ENCODE peak calls at places on chromosomes 5 and 9, in eight cellular contexts. D is stomach, F is SK-N-SH, C is esophagus muscularis mucosa, K is sigmoid colon, Y is tibial nerve, O is suprapubic skin, U is A549. S is an unnamed sample.

GRCh38 chr5:1537166-1538154 is 13.7 kb upstream of the LPCAT1 start:
- DNase-seq in F (no peak), U (no peak), Y (no peak), K (peak), C (no peak), D (no peak), O (peak), S (no peak)

GRCh38 chr9:37811906-37812476 is 11.4 kb downstream of the DCAF10 start:
- DNase-seq in D (no peak), C (no peak), U (no peak), K (no peak), O (no peak), F (no peak), Y (no peak), S (no peak)

GRCh38 chr5:175202461-175203065 is 241.4 kb downstream of the DRD1 start:
- DNase-seq in C (no peak), U (peak), F (no peak), D (no peak), Y (no peak), O (no peak), K (no peak), S (no peak)

GRCh38 chr5:55680353-55680752 is 31.8 kb downstream of the SLC38A9 start:
- DNase-seq in F (no peak), D (no peak), Y (no peak), K (no peak), C (no peak), O (no peak), U (no peak), S (no peak)

GRCh38 chr5:171445910-171446516 is 26.6 kb downstream of the FGF18 start:
- DNase-seq in K (peak), O (no peak), U (no peak), Y (peak), C (no peak), F (no peak), D (no peak), S (no peak)

GRCh38 chr5:136279314-136279713 is 86.0 kb downstream of the TRPC7 start:
- DNase-seq in F (no peak), Y (no peak), O (no peak), K (no peak), D (no peak), U (no peak), C (no peak), S (no peak)

GRCh38 chr5:120465281-120465961 is 1.3 kb downstream of the PRR16 start:
- DNase-seq in K (peak), F (peak), O (peak), D (no peak), C (no peak), U (no peak), Y (no peak), S (no peak)

GRCh38 chr5:135332519-135333150 is 66.4 kb downstream of the MACROH2A1 start:
- DNase-seq in C (no peak), K (no peak), O (no peak), U (peak), Y (no peak), F (peak), D (no peak), S (no peak)

GRCh38 chr9:25678147-25678666 is at the start of gene TUSC1:
- DNase-seq in D (peak), O (peak), U (peak), F (peak), Y (peak), K (peak), C (peak), S (peak)

GRCh38 chr5:123000731-123001130 is 35.8 kb downstream of the PPIC start:
- DNase-seq in O (no peak), K (no peak), U (no peak), F (no peak), D (no peak), Y (no peak), C (no peak), S (no peak)

GRCh38 chr9:135605238-135605781 is 34.0 kb downstream of the GLT6D1 start:
- DNase-seq in Y (no peak), C (peak), F (peak), D (peak), K (peak), U (no peak), O (peak), S (peak)

GRCh38 chr9:95010431-95010838 is 283.9 kb downstream of the AOPEP start:
- DNase-seq in C (no peak), O (no peak), D (no peak), F (no peak), K (no peak), U (no peak), Y (no peak), S (no peak)

GRCh38 chr5:141223112-141223783 is at the start of gene PCDHB14:
- DNase-seq in D (no peak), F (peak), C (no peak), O (no peak), U (no peak), Y (no peak), K (no peak), S (no peak)

GRCh38 chr5:98755406-98755805 is 18.1 kb upstream of the RGMB start:
- DNase-seq in U (no peak), F (no peak), Y (no peak), K (no peak), D (no peak), O (no peak), C (no peak), S (no peak)

GRCh38 chr5:148973455-148973854 is 89.4 kb downstream of the SH3TC2 start:
- DNase-seq in K (no peak), D (no peak), F (no peak), U (no peak), Y (no peak), C (no peak), O (no peak), S (no peak)

GRCh38 chr5:84131372-84131771 is 253.3 kb downstream of the EDIL3 start:
- DNase-seq in C (no peak), O (no peak), U (no peak), Y (no peak), K (no peak), D (no peak), F (no peak), S (no peak)

GRCh38 chr5:138038826-138039225 is 5.9 kb upstream of the FAM13B start:
- DNase-seq in C (no peak), K (no peak), D (no peak), O (no peak), U (no peak), F (no peak), Y (no peak), S (no peak)

GRCh38 chr9:37410969-37411785 is 11.3 kb upstream of the GRHPR start:
- DNase-seq in O (no peak), Y (no peak), D (no peak), F (no peak), K (no peak), U (no peak), C (no peak), S (no peak)

GRCh38 chr5:35246928-35247644 is 16.8 kb upstream of the PRLR start:
- DNase-seq in D (peak), F (no peak), C (no peak), Y (no peak), O (no peak), K (no peak), U (no peak), S (peak)

GRCh38 chr5:65141487-65141886 is 340.2 kb downstream of the ADAMTS6 start:
- DNase-seq in U (no peak), K (no peak), Y (no peak), O (no peak), F (no peak), D (no peak), C (no peak), S (no peak)

GRCh38 chr5:94613583-94613982 is 4.8 kb downstream of the KIAA0825 start:
- DNase-seq in K (no peak), Y (no peak), F (peak), U (peak), O (no peak), C (no peak), D (no peak), S (no peak)

GRCh38 chr9:123387686-123388085 is 31.7 kb downstream of the CRB2 start:
- DNase-seq in F (no peak), C (no peak), Y (no peak), O (no peak), U (no peak), K (no peak), D (no peak), S (no peak)

GRCh38 chr5:60856059-60856458 is 12.0 kb upstream of the ELOVL7 start:
- DNase-seq in D (no peak), U (no peak), K (no peak), C (no peak), O (no peak), Y (no peak), F (no peak), S (no peak)

GRCh38 chr9:37437616-37438015 is 15.1 kb downstream of the GRHPR start:
- DNase-seq in D (no peak), O (no peak), Y (no peak), K (no peak), C (no peak), U (no peak), F (no peak), S (no peak)

GRCh38 chr5:168646335-168646734 is 67.2 kb upstream of the PANK3 start:
- DNase-seq in D (no peak), C (no peak), F (no peak), U (no peak), K (no peak), Y (no peak), O (no peak), S (no peak)

GRCh38 chr9:24051587-24051986 is 225.5 kb upstream of the ELAVL2 start:
- DNase-seq in U (no peak), D (no peak), F (no peak), K (no peak), C (no peak), O (no peak), Y (no peak), S (no peak)

GRCh38 chr9:2271426-2271825 is 256.3 kb downstream of the SMARCA2 start:
- DNase-seq in K (no peak), C (no peak), D (no peak), Y (peak), U (no peak), O (no peak), F (peak), S (peak)

GRCh38 chr5:88660326-88660946 is 222.5 kb downstream of the MEF2C start:
- DNase-seq in U (peak), C (peak), O (no peak), K (no peak), D (no peak), F (no peak), Y (no peak), S (no peak)

DNA sequence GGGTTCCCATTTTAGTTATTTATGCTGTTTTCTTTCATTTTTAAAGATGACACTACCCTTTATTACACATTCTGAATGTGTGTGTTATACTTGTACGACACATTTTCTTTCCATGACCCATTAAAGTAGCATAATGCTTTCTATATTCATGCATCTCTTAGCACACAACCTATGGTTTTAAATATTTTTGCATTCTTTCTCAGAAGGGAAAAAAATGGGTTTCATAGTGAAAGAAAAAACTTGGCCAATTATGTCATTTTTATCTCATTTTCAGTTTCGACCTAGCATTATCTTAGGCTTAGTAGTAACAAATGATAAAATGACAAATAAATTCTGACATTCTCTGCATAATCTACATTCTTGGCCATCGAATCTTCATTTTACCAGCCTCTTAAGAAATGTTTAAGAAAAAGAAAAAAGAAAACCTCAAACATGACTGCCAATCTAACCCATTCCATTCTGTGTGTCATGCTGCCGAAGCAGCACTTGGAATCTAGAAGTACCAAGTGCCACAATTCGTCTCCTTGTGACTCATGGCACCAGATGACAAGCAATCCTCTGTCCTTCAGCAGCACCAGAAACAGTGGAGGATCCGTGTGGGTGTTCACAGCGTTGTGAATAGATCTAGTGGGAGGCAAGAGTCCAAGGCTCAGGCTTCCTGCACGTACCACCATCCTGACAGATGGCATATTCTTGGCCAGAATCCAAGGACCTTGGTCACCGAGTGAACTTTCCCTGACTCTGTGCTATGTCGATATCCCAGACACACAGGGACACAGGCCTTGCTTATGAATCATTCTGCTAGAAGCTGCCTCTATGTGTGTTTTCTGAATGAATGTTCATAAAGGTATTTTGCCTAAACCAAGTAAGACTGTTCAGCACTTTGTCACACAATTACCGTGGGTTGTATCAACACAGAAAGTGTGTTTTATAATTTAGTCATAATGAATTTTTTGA is 502.7 kb downstream of the NR2F1-AS1 start:
- DNase-seq in D (peak), U (peak), C (no peak), O (no peak), K (peak), Y (no peak), F (peak), S (peak)
- H3K27ac ChIP-seq in D (no peak), U (peak), C (peak), O (no peak), K (peak), Y (peak), F (peak), S (no peak)

DNA sequence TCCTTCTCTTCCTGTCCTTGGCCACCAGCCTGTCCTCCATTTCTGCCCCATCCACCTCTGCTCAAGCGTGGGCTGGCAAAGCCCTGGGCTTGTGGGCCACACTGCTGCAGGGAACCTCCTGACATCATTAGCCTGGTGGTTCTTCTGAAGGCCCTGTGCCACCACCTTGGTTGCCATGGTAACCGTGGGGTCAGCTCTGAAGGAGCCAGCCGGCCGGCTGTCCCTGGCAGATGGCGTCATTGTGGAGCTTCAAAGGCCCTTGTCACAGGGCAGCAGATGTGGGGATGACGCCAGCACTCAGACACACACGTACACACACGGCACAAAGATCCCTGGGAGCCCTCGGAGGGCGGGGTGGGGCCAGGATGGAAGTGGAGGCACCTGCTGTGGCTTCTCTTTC is 19.7 kb upstream of the RPL26L1 start:
- DNase-seq in O (no peak), Y (no peak), U (no peak), D (no peak), F (no peak), K (no peak), C (no peak), S (no peak)
- TF ChIP-seq EP300 in O (no peak), Y (no peak), U (no peak), D (no peak), F (no peak), K (no peak), C (no peak), S (no peak)

GRCh38 chr5:130063603-130064002 is 159.3 kb downstream of the CHSY3 start:
- DNase-seq in K (no peak), F (no peak), D (no peak), Y (no peak), O (no peak), C (no peak), U (no peak), S (no peak)

GRCh38 chr5:130066644-130067043 is 162.4 kb downstream of the CHSY3 start:
- DNase-seq in D (no peak), C (no peak), K (peak), F (no peak), U (no peak), Y (no peak), O (no peak), S (no peak)

GRCh38 chr5:130065617-130066016 is 161.4 kb downstream of the CHSY3 start:
- DNase-seq in O (no peak), C (no peak), K (no peak), F (no peak), U (no peak), D (no peak), Y (no peak), S (no peak)

GRCh38 chr5:130067364-130067763 is 163.1 kb downstream of the CHSY3 start:
- DNase-seq in F (no peak), U (no peak), C (no peak), D (no peak), O (no peak), K (no peak), Y (no peak), S (no peak)

GRCh38 chr5:130068988-130069387 is 164.7 kb downstream of the CHSY3 start:
- DNase-seq in U (no peak), K (no peak), C (no peak), O (no peak), D (no peak), Y (no peak), F (no peak), S (no peak)
- H3K27ac ChIP-seq in U (no peak), K (no peak), C (no peak), O (no peak), D (no peak), Y (no peak), F (no peak), S (no peak)

GRCh38 chr9:127308559-127309429 is 44.2 kb downstream of the GARNL3 start:
- DNase-seq in O (no peak), F (peak), C (peak), U (no peak), K (no peak), D (no peak), Y (no peak), S (no peak)
- TF ChIP-seq EP300 in O (no peak), F (no peak), C (no peak), U (no peak), K (no peak), D (no peak), Y (no peak), S (no peak)

GRCh38 chr5:17365326-17365725 is 132.7 kb upstream of the TAF11L2 start:
- DNase-seq in U (no peak), O (no peak), D (no peak), F (no peak), Y (no peak), K (no peak), C (no peak), S (no peak)

GRCh38 chr5:17361331-17361730 is 136.7 kb upstream of the TAF11L2 start:
- DNase-seq in C (no peak), F (no peak), U (no peak), O (no peak), K (no peak), D (no peak), Y (no peak), S (no peak)

GRCh38 chr5:17360879-17361278 is 137.2 kb upstream of the TAF11L2 start:
- DNase-seq in Y (no peak), D (no peak), C (no peak), K (no peak), U (no peak), F (no peak), O (no peak), S (no peak)

GRCh38 chr5:17367256-17367845 is 130.7 kb upstream of the TAF11L2 start:
- DNase-seq in D (no peak), Y (no peak), O (no peak), K (no peak), C (no peak), U (no peak), F (no peak), S (no peak)

DNA sequence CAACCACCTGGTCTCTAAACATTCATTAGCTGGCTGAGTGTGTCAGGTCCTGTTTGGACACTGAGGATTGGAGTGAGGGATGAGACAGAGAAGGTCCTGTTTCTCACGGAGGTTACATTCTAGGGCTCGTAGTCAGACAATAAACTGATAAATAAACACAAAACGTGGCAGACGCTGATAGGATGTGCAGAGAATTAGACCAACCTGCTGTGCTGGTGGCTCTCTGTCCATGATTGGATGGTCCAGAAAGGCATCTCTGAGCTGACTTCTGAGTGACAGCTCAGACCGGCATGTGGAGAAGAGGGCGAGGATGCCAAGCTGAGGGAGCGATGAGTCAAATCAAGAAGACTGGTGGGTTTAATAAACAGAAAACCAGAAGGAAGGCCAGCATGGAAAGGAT is 132.3 kb upstream of the TAF11L2 start:
- DNase-seq in Y (no peak), K (no peak), C (no peak), O (no peak), F (no peak), D (no peak), U (peak), S (no peak)
- H3K27ac ChIP-seq in Y (no peak), K (no peak), C (no peak), O (no peak), F (no peak), D (peak), U (peak), S (no peak)

DNA sequence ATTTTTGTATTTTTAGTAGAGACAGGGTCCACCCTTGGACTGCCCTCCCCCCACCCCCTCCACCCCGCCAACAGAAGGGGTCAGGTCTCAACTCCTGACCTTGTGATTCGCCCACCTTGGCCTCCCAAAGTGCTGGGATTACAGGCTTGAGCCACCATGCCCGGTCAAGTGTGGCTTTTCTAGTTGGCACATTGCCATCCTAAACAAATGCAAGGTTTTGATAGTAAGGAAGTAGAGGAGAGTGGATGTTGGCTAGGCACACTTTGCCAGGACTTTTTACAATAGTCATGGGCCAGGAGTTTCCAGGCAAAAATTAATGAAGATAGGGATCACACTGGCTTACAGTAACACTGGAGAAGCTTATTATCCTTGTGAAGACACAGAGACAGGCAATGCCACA is 62.4 kb downstream of the GALNT12 start:
- DNase-seq in O (no peak), K (no peak), D (no peak), C (no peak), Y (no peak), F (no peak), U (no peak), S (no peak)
- TF ChIP-seq EP300 in O (no peak), K (no peak), D (no peak), C (no peak), Y (no peak), F (no peak), U (no peak), S (no peak)

DNA sequence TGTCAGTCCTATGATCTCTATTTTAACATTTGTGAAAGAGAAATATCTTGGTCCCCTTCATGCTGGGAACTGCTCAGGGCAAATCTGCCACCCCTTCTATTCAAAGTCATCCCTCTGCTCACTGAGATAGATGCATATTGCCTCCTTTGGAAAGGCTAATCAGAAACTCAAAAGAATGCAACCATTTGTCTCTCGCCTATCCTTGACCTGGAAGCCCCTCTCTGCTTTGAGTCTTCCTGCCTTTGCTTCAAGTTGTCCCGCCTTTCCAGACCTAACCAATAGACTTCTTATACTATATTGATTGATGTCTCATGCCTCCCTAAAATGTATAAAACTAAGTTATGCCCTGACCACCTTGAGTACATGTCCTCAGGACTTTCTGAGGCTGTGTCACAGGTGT is 97.0 kb downstream of the PSAT1 start:
- DNase-seq in D (no peak), Y (no peak), O (no peak), F (no peak), K (no peak), C (no peak), U (no peak), S (no peak)
- H3K27ac ChIP-seq in D (no peak), Y (no peak), O (no peak), F (no peak), K (no peak), C (no peak), U (no peak), S (no peak)

GRCh38 chr5:125058185-125058826 is 311.9 kb upstream of the ZNF608 start:
- DNase-seq in O (no peak), K (no peak), D (no peak), Y (no peak), U (no peak), C (no peak), F (peak), S (no peak)
- TF ChIP-seq EP300 in O (no peak), K (no peak), D (no peak), Y (no peak), U (no peak), C (no peak), F (no peak), S (no peak)